ENCODE peak calls at places on chromosomes 16 and 17, in nine cellular contexts. One of them, this sample, is unnamed.

GRCh38 chr17:60769327-60769726 is 91.7 kb downstream of the BCAS3 start:
- DNase-seq in heart right ventricle: no peak
- DNase-seq in choroid plexus epithelial cell: no peak
- DNase-seq in fibroblast of lung: no peak
- DNase-seq in neural progenitor cell: no peak
- DNase-seq in spleen: no peak
- DNase-seq in HFF-Myc: no peak
- DNase-seq in IMR-90: no peak
- DNase-seq in GM20000: no peak
- DNase-seq in this sample: no peak

GRCh38 chr16:27489906-27490305 is 59.8 kb downstream of the GTF3C1 start:
- DNase-seq in GM20000: no peak
- DNase-seq in spleen: no peak
- DNase-seq in neural progenitor cell: no peak
- DNase-seq in choroid plexus epithelial cell: no peak
- DNase-seq in heart right ventricle: no peak
- DNase-seq in HFF-Myc: no peak
- DNase-seq in fibroblast of lung: no peak
- DNase-seq in IMR-90: no peak
- DNase-seq in this sample: no peak

GRCh38 chr17:34235389-34236028 is 19.6 kb upstream of the CCL2 start:
- DNase-seq in fibroblast of lung: no peak
- DNase-seq in HFF-Myc: no peak
- DNase-seq in neural progenitor cell: peak
- DNase-seq in spleen: no peak
- DNase-seq in IMR-90: peak
- DNase-seq in heart right ventricle: peak
- DNase-seq in GM20000: no peak
- DNase-seq in choroid plexus epithelial cell: no peak
- DNase-seq in this sample: peak

GRCh38 chr16:57985204-57986121 is 14.5 kb upstream of the CNGB1 start:
- DNase-seq in fibroblast of lung: no peak
- DNase-seq in GM20000: no peak
- DNase-seq in spleen: peak
- DNase-seq in IMR-90: no peak
- DNase-seq in HFF-Myc: no peak
- DNase-seq in choroid plexus epithelial cell: no peak
- DNase-seq in heart right ventricle: no peak
- DNase-seq in neural progenitor cell: peak
- DNase-seq in this sample: no peak

GRCh38 chr16:25626172-25626571 is 65.6 kb upstream of the HS3ST4 start:
- DNase-seq in choroid plexus epithelial cell: no peak
- DNase-seq in GM20000: no peak
- DNase-seq in IMR-90: no peak
- DNase-seq in neural progenitor cell: no peak
- DNase-seq in fibroblast of lung: no peak
- DNase-seq in spleen: no peak
- DNase-seq in HFF-Myc: no peak
- DNase-seq in heart right ventricle: no peak
- DNase-seq in this sample: no peak

GRCh38 chr16:28107232-28107631 is 43.7 kb upstream of the GSG1L start:
- DNase-seq in GM20000: no peak
- DNase-seq in fibroblast of lung: no peak
- DNase-seq in neural progenitor cell: no peak
- DNase-seq in HFF-Myc: no peak
- DNase-seq in heart right ventricle: no peak
- DNase-seq in spleen: peak
- DNase-seq in choroid plexus epithelial cell: no peak
- DNase-seq in IMR-90: no peak
- DNase-seq in this sample: no peak

GRCh38 chr16:27365142-27366089 is 36.6 kb upstream of the IL21R start:
- DNase-seq in heart right ventricle: no peak
- DNase-seq in choroid plexus epithelial cell: peak
- DNase-seq in spleen: no peak
- DNase-seq in GM20000: no peak
- DNase-seq in neural progenitor cell: no peak
- DNase-seq in fibroblast of lung: no peak
- DNase-seq in HFF-Myc: no peak
- DNase-seq in IMR-90: peak
- DNase-seq in this sample: peak

GRCh38 chr17:61582593-61582992 is 8.4 kb downstream of the NACA2 start:
- DNase-seq in spleen: no peak
- DNase-seq in choroid plexus epithelial cell: no peak
- DNase-seq in neural progenitor cell: no peak
- DNase-seq in fibroblast of lung: no peak
- DNase-seq in heart right ventricle: no peak
- DNase-seq in IMR-90: no peak
- DNase-seq in GM20000: no peak
- DNase-seq in HFF-Myc: no peak
- DNase-seq in this sample: no peak

GRCh38 chr17:49708515-49709161 is 874 bp upstream of the SLC35B1 start:
- DNase-seq in spleen: peak
- DNase-seq in choroid plexus epithelial cell: no peak
- DNase-seq in HFF-Myc: no peak
- DNase-seq in IMR-90: no peak
- DNase-seq in neural progenitor cell: peak
- DNase-seq in heart right ventricle: no peak
- DNase-seq in GM20000: no peak
- DNase-seq in fibroblast of lung: no peak
- DNase-seq in this sample: no peak

GRCh38 chr16:49884033-49884707 is 28.3 kb upstream of the ZNF423 start:
- DNase-seq in choroid plexus epithelial cell: peak
- DNase-seq in GM20000: no peak
- DNase-seq in HFF-Myc: no peak
- DNase-seq in heart right ventricle: no peak
- DNase-seq in IMR-90: no peak
- DNase-seq in spleen: no peak
- DNase-seq in neural progenitor cell: no peak
- DNase-seq in fibroblast of lung: no peak
- DNase-seq in this sample: no peak

GRCh38 chr17:66711936-66712335 is 123.0 kb upstream of the CACNG5 start:
- DNase-seq in heart right ventricle: no peak
- DNase-seq in IMR-90: no peak
- DNase-seq in GM20000: no peak
- DNase-seq in neural progenitor cell: no peak
- DNase-seq in HFF-Myc: no peak
- DNase-seq in choroid plexus epithelial cell: peak
- DNase-seq in spleen: no peak
- DNase-seq in fibroblast of lung: no peak
- DNase-seq in this sample: no peak

DNA sequence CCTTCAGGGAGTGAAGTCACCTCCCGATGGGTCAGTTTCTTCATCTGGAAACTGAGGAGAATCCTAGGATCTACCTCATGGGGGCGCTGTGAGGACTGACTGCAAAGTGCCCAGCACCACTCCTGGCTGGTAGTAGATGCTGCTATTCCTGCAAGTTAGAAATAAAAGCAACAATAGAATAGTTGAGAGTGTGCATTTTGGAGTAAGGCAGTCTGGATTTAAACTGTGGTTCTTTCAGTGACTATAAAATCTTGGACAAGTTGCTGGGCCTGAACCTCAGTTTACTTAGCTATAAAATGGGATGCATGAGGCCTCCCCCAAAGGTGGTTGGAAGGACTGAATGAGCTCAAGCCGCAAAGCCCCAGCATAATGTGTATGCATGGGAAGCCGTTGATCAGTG is 70.6 kb downstream of the CYB5B start:
- DNase-seq in GM20000: peak
- DNase-seq in neural progenitor cell: peak
- DNase-seq in spleen: no peak
- DNase-seq in fibroblast of lung: peak
- DNase-seq in choroid plexus epithelial cell: peak
- DNase-seq in HFF-Myc: no peak
- DNase-seq in IMR-90: no peak
- DNase-seq in heart right ventricle: no peak
- DNase-seq in this sample: peak
- TF ChIP-seq CTCF in GM20000: no peak
- TF ChIP-seq CTCF in neural progenitor cell: peak
- TF ChIP-seq CTCF in spleen: no peak
- TF ChIP-seq CTCF in fibroblast of lung: peak
- TF ChIP-seq CTCF in choroid plexus epithelial cell: peak
- TF ChIP-seq CTCF in HFF-Myc: peak
- TF ChIP-seq CTCF in IMR-90: no peak
- TF ChIP-seq CTCF in heart right ventricle: no peak
- TF ChIP-seq CTCF in this sample: peak

GRCh38 chr17:81230043-81230820 is 7.5 kb upstream of the CEP131 start:
- DNase-seq in GM20000: no peak
- DNase-seq in neural progenitor cell: no peak
- DNase-seq in choroid plexus epithelial cell: no peak
- DNase-seq in IMR-90: no peak
- DNase-seq in spleen: no peak
- DNase-seq in heart right ventricle: no peak
- DNase-seq in fibroblast of lung: no peak
- DNase-seq in HFF-Myc: no peak
- DNase-seq in this sample: no peak
- TF ChIP-seq CTCF in GM20000: peak
- TF ChIP-seq CTCF in neural progenitor cell: peak
- TF ChIP-seq CTCF in choroid plexus epithelial cell: peak
- TF ChIP-seq CTCF in IMR-90: peak
- TF ChIP-seq CTCF in spleen: no peak
- TF ChIP-seq CTCF in heart right ventricle: no peak
- TF ChIP-seq CTCF in fibroblast of lung: peak
- TF ChIP-seq CTCF in HFF-Myc: peak
- TF ChIP-seq CTCF in this sample: peak

GRCh38 chr16:73032548-73033270 is 15.2 kb downstream of the ZFHX3 start:
- DNase-seq in HFF-Myc: no peak
- DNase-seq in GM20000: peak
- DNase-seq in neural progenitor cell: peak
- DNase-seq in fibroblast of lung: no peak
- DNase-seq in IMR-90: no peak
- DNase-seq in heart right ventricle: no peak
- DNase-seq in spleen: no peak
- DNase-seq in choroid plexus epithelial cell: no peak
- DNase-seq in this sample: no peak
- TF ChIP-seq CTCF in HFF-Myc: no peak
- TF ChIP-seq CTCF in GM20000: peak
- TF ChIP-seq CTCF in neural progenitor cell: no peak
- TF ChIP-seq CTCF in fibroblast of lung: no peak
- TF ChIP-seq CTCF in IMR-90: no peak
- TF ChIP-seq CTCF in heart right ventricle: no peak
- TF ChIP-seq CTCF in spleen: no peak
- TF ChIP-seq CTCF in choroid plexus epithelial cell: no peak
- TF ChIP-seq CTCF in this sample: no peak

GRCh38 chr17:10633738-10634379 is 23.2 kb downstream of the MYH3 start:
- DNase-seq in fibroblast of lung: no peak
- DNase-seq in choroid plexus epithelial cell: no peak
- DNase-seq in heart right ventricle: no peak
- DNase-seq in HFF-Myc: no peak
- DNase-seq in spleen: peak
- DNase-seq in GM20000: peak
- DNase-seq in neural progenitor cell: no peak
- DNase-seq in IMR-90: no peak
- DNase-seq in this sample: no peak

GRCh38 chr17:10631048-10631700 is 25.9 kb downstream of the MYH3 start:
- DNase-seq in neural progenitor cell: peak
- DNase-seq in fibroblast of lung: peak
- DNase-seq in HFF-Myc: no peak
- DNase-seq in choroid plexus epithelial cell: peak
- DNase-seq in heart right ventricle: no peak
- DNase-seq in spleen: peak
- DNase-seq in GM20000: peak
- DNase-seq in IMR-90: peak
- DNase-seq in this sample: peak

GRCh38 chr17:10631701-10632100 is 25.4 kb downstream of the MYH3 start:
- DNase-seq in spleen: peak
- DNase-seq in neural progenitor cell: no peak
- DNase-seq in choroid plexus epithelial cell: no peak
- DNase-seq in GM20000: no peak
- DNase-seq in fibroblast of lung: no peak
- DNase-seq in heart right ventricle: no peak
- DNase-seq in HFF-Myc: no peak
- DNase-seq in IMR-90: no peak
- DNase-seq in this sample: no peak

GRCh38 chr17:10638151-10638550 is 19.0 kb downstream of the MYH3 start:
- DNase-seq in spleen: peak
- DNase-seq in fibroblast of lung: no peak
- DNase-seq in GM20000: no peak
- DNase-seq in IMR-90: no peak
- DNase-seq in HFF-Myc: no peak
- DNase-seq in choroid plexus epithelial cell: no peak
- DNase-seq in neural progenitor cell: no peak
- DNase-seq in heart right ventricle: no peak
- DNase-seq in this sample: no peak

GRCh38 chr17:10635290-10635689 is 21.8 kb downstream of the MYH3 start:
- DNase-seq in IMR-90: no peak
- DNase-seq in neural progenitor cell: no peak
- DNase-seq in choroid plexus epithelial cell: no peak
- DNase-seq in fibroblast of lung: no peak
- DNase-seq in GM20000: no peak
- DNase-seq in spleen: peak
- DNase-seq in HFF-Myc: no peak
- DNase-seq in heart right ventricle: no peak
- DNase-seq in this sample: no peak
- TF ChIP-seq CTCF in IMR-90: no peak
- TF ChIP-seq CTCF in neural progenitor cell: peak
- TF ChIP-seq CTCF in choroid plexus epithelial cell: peak
- TF ChIP-seq CTCF in fibroblast of lung: no peak
- TF ChIP-seq CTCF in GM20000: no peak
- TF ChIP-seq CTCF in spleen: no peak
- TF ChIP-seq CTCF in HFF-Myc: no peak
- TF ChIP-seq CTCF in heart right ventricle: no peak
- TF ChIP-seq CTCF in this sample: no peak

This sample was measured in fibroblast of pulmonary artery.